ENCODE peak calls at places on chromosomes 13 and 19, in six cellular contexts. A is OCI-LY7; F is DMS153; Z is lower lobe of right lung; O is B cell; Y is CD4-positive, alpha-beta memory T cell. P is an unnamed sample.

GRCh38 chr19:54478677-54479266 is 5.7 kb upstream of the CDC42EP5 start:
- DNase-seq in A (peak), F (no peak), Z (no peak), O (peak), Y (no peak), P (peak)

GRCh38 chr13:85197431-85197830 is 601.8 kb downstream of the SLITRK6 start:
- DNase-seq in A (no peak), F (no peak), Z (no peak), O (no peak), Y (no peak), P (peak)

GRCh38 chr19:30672926-30673325 is 300.7 kb downstream of the ZNF536 start:
- DNase-seq in A (no peak), F (no peak), Z (no peak), O (no peak), Y (no peak), P (no peak)

GRCh38 chr19:16258440-16258903 is 60.8 kb downstream of the AP1M1 start:
- DNase-seq in A (no peak), F (no peak), Z (peak), O (peak), Y (no peak), P (peak)

GRCh38 chr13:108974686-108975085 is 345.3 kb downstream of the MYO16 start:
- DNase-seq in A (no peak), F (no peak), Z (no peak), O (no peak), Y (no peak), P (no peak)

GRCh38 chr13:80527400-80527799 is 186.5 kb upstream of the SPRY2 start:
- DNase-seq in A (no peak), F (no peak), Z (no peak), O (no peak), Y (no peak), P (no peak)

GRCh38 chr19:2231621-2232221 is 4.4 kb downstream of the PLEKHJ1 start:
- DNase-seq in A (peak), F (no peak), Z (no peak), O (no peak), Y (no peak), P (no peak)

GRCh38 chr13:30308548-30308947 is 1.2 kb upstream of the KATNAL1 start:
- DNase-seq in A (peak), F (no peak), Z (no peak), O (no peak), Y (no peak), P (peak)

GRCh38 chr19:928471-929259 is 2.8 kb downstream of the ARID3A start:
- DNase-seq in A (no peak), F (no peak), Z (peak), O (no peak), Y (no peak), P (no peak)

GRCh38 chr19:9936151-9937000 is at the start of gene OLFM2:
- DNase-seq in A (no peak), F (no peak), Z (no peak), O (peak), Y (no peak), P (no peak)

GRCh38 chr13:109043561-109044075 is 414.2 kb downstream of the MYO16 start:
- DNase-seq in A (no peak), F (no peak), Z (no peak), O (no peak), Y (no peak), P (no peak)

GRCh38 chr19:41306394-41306793 is 3.6 kb upstream of the CCDC97 start:
- DNase-seq in A (no peak), F (no peak), Z (no peak), O (no peak), Y (no peak), P (no peak)

GRCh38 chr19:33005440-33005839 is 33.4 kb downstream of the FAAP24 start:
- DNase-seq in A (no peak), F (peak), Z (no peak), O (no peak), Y (no peak), P (no peak)

GRCh38 chr13:40472427-40473220 is 193.8 kb downstream of the FOXO1 start:
- DNase-seq in A (no peak), F (no peak), Z (no peak), O (no peak), Y (no peak), P (no peak)

GRCh38 chr13:46615888-46616531 is 63.0 kb downstream of the LRCH1 start:
- DNase-seq in A (no peak), F (peak), Z (no peak), O (no peak), Y (no peak), P (no peak)

GRCh38 chr13:43041368-43041921 is 18.1 kb downstream of the DNAJC15 start:
- DNase-seq in A (no peak), F (no peak), Z (no peak), O (no peak), Y (no peak), P (no peak)

GRCh38 chr13:21683034-21683733 is 12.3 kb downstream of the FGF9 start:
- DNase-seq in A (no peak), F (no peak), Z (no peak), O (no peak), Y (no peak), P (peak)

GRCh38 chr19:32916969-32917611 is 47.5 kb upstream of the SLC7A9 start:
- DNase-seq in A (no peak), F (no peak), Z (no peak), O (no peak), Y (no peak), P (no peak)

GRCh38 chr19:13396256-13397080 is 109.8 kb downstream of the CACNA1A start:
- DNase-seq in A (peak), F (no peak), Z (peak), O (peak), Y (no peak), P (peak)

GRCh38 chr19:3150739-3151329 is 15.0 kb downstream of the GNA15 start:
- DNase-seq in A (no peak), F (no peak), Z (no peak), O (no peak), Y (no peak), P (no peak)

GRCh38 chr13:30037766-30038165 is 187.3 kb upstream of the UBL3 start:
- DNase-seq in A (no peak), F (no peak), Z (no peak), O (no peak), Y (no peak), P (no peak)

GRCh38 chr19:30224689-30225606 is 147.2 kb upstream of the ZNF536 start:
- DNase-seq in A (peak), F (no peak), Z (no peak), O (no peak), Y (no peak), P (no peak)

GRCh38 chr19:2905918-2906519 is 5.3 kb downstream of the ZNF57 start:
- DNase-seq in A (no peak), F (no peak), Z (no peak), O (no peak), Y (no peak), P (no peak)

GRCh38 chr13:100890645-100891044 is 216.1 kb upstream of the TMTC4 start:
- DNase-seq in A (no peak), F (no peak), Z (no peak), O (no peak), Y (no peak), P (no peak)

GRCh38 chr19:28532765-28533341 is 680.1 kb downstream of the UQCRFS1 start:
- DNase-seq in A (no peak), F (no peak), Z (no peak), O (no peak), Y (no peak), P (peak)

GRCh38 chr19:48152552-48152951 is 17.6 kb downstream of the LIG1 start:
- DNase-seq in A (peak), F (peak), Z (no peak), O (peak), Y (peak), P (peak)

GRCh38 chr13:101211261-101211660 is 205.0 kb downstream of the NALCN start:
- DNase-seq in A (no peak), F (no peak), Z (no peak), O (no peak), Y (no peak), P (no peak)

GRCh38 chr13:30395192-30396158 is 26.8 kb upstream of the UBE2L5 start:
- DNase-seq in A (peak), F (peak), Z (peak), O (peak), Y (peak), P (peak)

GRCh38 chr19:51320258-51320657 is 8.8 kb downstream of the IGLON5 start:
- DNase-seq in A (no peak), F (no peak), Z (no peak), O (no peak), Y (no peak), P (no peak)

GRCh38 chr13:39602277-39602613 is 748 bp downstream of the LHFPL6 start:
- DNase-seq in A (peak), F (no peak), Z (no peak), O (no peak), Y (no peak), P (peak)

GRCh38 chr19:40084948-40085347 is 5.8 kb downstream of the ZNF780A start:
- DNase-seq in A (no peak), F (no peak), Z (no peak), O (no peak), Y (no peak), P (peak)

GRCh38 chr19:1767464-1767933 is 14.2 kb downstream of the ONECUT3 start:
- DNase-seq in A (peak), F (no peak), Z (no peak), O (peak), Y (peak), P (peak)

GRCh38 chr13:71866173-71867091 is 572 bp downstream of the DACH1 start:
- DNase-seq in A (no peak), F (peak), Z (peak), O (peak), Y (no peak), P (no peak)

GRCh38 chr13:23506821-23507210 is 63.4 kb upstream of the TNFRSF19 start:
- DNase-seq in A (no peak), F (no peak), Z (no peak), O (no peak), Y (no peak), P (no peak)

GRCh38 chr19:43678512-43678911 is 8.5 kb upstream of the PLAUR start:
- DNase-seq in A (no peak), F (no peak), Z (no peak), O (no peak), Y (no peak), P (no peak)